ENCODE peak calls at places on chromosomes 11 and 22, in four cellular contexts. G is lower leg skin, R is GM12878, H is lung. Q is an unnamed sample.

GRCh38 chr22:40491990-40492631 is 121.7 kb downstream of the SGSM3 start:
- DNase-seq in G (no peak), R (peak), H (no peak), Q (peak)

GRCh38 chr11:110000045-110000502 is 93.1 kb upstream of the ZC3H12C start:
- DNase-seq in G (no peak), R (peak), H (no peak), Q (peak)

GRCh38 chr11:18696638-18697225 is 1.8 kb upstream of the TMEM86A start:
- DNase-seq in G (no peak), R (no peak), H (no peak), Q (no peak)

GRCh38 chr11:125425601-125426000 is 70.5 kb downstream of the FEZ1 start:
- DNase-seq in G (no peak), R (no peak), H (no peak), Q (no peak)

GRCh38 chr22:28260619-28261018 is 341.6 kb upstream of the PITPNB start:
- DNase-seq in G (no peak), R (no peak), H (no peak), Q (no peak)

GRCh38 chr22:33271390-33272161 is 213.4 kb upstream of the SYN3 start:
- DNase-seq in G (no peak), R (peak), H (no peak), Q (peak)

GRCh38 chr11:114017723-114018122 is 41.8 kb upstream of the ZBTB16 start:
- DNase-seq in G (no peak), R (no peak), H (no peak), Q (no peak)

GRCh38 chr11:124194696-124195418 is 11.7 kb downstream of the OR10D3 start:
- DNase-seq in G (no peak), R (peak), H (peak), Q (peak)

GRCh38 chr11:33832676-33833075 is 58.4 kb upstream of the FBXO3 start:
- DNase-seq in G (no peak), R (no peak), H (no peak), Q (no peak)

GRCh38 chr11:20247540-20248138 is 87.4 kb upstream of the DBX1 start:
- DNase-seq in G (no peak), R (no peak), H (no peak), Q (no peak)
- H3K4me3 ChIP-seq in G (no peak), R (no peak), H (no peak), Q (no peak)

GRCh38 chr11:73152086-73152853 is 10.2 kb upstream of the FCHSD2 start:
- DNase-seq in G (peak), R (no peak), H (no peak), Q (no peak)

GRCh38 chr11:73145986-73146575 is 4.0 kb upstream of the FCHSD2 start:
- DNase-seq in G (no peak), R (no peak), H (no peak), Q (no peak)

GRCh38 chr11:73151371-73151870 is 9.3 kb upstream of the FCHSD2 start:
- DNase-seq in G (peak), R (no peak), H (no peak), Q (no peak)

GRCh38 chr11:73149105-73149504 is 7.0 kb upstream of the FCHSD2 start:
- DNase-seq in G (peak), R (no peak), H (no peak), Q (no peak)

DNA sequence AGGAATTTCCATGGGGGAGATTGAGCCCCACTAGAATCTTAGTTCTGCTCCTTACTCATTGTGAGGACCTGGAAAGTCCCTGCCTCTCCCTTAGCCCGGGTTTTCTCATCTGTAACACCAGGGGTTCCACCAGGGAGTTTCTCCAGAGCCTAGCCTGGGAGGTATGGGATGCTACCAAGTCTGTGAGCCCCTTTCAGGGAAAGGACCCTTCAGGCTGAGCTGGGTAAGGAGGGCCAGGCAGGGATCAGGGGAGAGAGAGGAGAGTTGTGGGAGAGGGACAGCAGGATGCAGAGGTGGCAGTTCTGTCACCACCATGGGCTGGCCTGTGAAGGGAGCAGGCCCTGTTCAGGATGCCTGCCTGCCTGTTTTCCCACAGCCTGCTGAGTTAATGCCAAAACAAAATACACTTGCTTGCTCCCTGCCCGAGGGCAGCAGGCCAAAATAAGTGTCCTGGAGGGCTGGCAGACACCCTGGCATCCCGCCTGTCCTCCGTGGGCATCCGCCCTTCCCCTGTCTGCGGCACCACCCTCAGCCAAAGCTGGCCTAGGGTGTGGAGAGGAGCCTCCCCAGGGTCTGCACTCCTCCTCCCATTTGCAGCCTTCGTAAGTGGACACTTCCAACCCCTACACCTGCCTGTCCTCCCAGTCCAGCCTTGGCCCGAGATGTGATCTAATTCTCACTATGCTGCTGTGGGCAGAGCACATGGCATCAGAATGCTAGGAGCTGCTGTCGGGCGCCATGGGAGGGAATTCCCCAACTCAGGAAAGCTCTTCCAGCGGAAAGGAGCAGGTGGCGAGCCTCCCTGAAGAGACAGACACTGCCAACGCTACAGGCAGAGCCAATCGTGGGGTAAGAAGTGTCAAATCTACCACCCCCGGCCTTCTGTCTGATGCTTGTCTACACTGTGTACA is 5.9 kb upstream of the FCHSD2 start:
- DNase-seq in G (peak), R (no peak), H (no peak), Q (no peak)
- TF ChIP-seq CTCF in G (no peak), R (no peak), H (no peak), Q (no peak)

GRCh38 chr11:47983464-47984397 is 3.4 kb downstream of the PTPRJ start:
- DNase-seq in G (no peak), R (no peak), H (no peak), Q (no peak)
- H3K4me3 ChIP-seq in G (no peak), R (peak), H (no peak), Q (no peak)

DNA sequence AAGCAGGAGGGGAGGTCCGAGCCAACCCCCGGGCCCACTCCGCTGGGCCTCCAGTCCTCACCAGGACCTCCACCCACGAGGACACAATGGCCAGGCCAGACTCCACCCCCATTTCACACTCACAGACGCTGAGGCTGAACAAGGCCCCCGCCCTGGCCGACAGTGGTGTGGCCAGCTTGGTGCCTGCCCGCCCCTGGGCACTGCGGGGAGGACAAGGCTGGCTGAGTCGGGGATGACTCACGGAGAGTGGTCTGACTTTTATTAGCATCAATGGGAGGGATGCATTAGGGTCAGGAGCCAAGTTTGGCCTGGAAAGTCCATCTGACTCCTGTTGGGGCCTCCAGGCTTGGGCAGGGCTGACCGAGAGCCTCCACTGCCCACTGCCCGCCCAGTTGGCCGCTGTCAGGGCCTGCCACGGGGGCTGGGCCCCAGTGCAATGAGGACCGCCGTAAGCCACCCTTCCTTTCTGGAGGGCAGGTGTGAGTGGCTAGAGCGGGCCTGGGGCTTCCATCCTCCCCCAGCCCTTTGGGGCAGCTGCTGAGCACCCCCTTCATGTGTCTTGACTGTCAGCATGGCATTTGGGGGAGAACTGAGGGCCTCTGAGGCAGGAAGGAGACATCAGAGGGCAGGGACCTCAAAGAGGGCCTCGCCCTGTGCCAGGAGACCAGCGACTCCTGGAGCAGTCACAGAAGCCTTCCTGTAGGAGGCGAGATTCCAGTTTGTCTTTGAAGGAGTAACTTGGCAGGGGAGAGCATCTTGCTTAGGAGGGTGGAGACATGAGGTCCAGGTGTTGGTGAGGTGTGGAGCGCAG is 10.6 kb downstream of the TSPAN32 start:
- DNase-seq in G (peak), R (no peak), H (no peak), Q (no peak)
- TF ChIP-seq CTCF in G (no peak), R (no peak), H (no peak), Q (peak)

GRCh38 chr11:116989184-116989583 is 109.0 kb downstream of the SIK3 start:
- DNase-seq in G (no peak), R (no peak), H (no peak), Q (no peak)
- H3K4me3 ChIP-seq in G (no peak), R (no peak), H (no peak), Q (no peak)

GRCh38 chr22:43110927-43111623 is 525 bp downstream of the BIK start:
- DNase-seq in G (no peak), R (no peak), H (peak), Q (no peak)
- TF ChIP-seq CTCF in G (no peak), R (no peak), H (no peak), Q (peak)

GRCh38 chr11:27469333-27469680 is 3.3 kb downstream of the LGR4 start:
- DNase-seq in G (no peak), R (no peak), H (no peak), Q (no peak)
- H3K4me3 ChIP-seq in G (no peak), R (no peak), H (no peak), Q (peak)

DNA sequence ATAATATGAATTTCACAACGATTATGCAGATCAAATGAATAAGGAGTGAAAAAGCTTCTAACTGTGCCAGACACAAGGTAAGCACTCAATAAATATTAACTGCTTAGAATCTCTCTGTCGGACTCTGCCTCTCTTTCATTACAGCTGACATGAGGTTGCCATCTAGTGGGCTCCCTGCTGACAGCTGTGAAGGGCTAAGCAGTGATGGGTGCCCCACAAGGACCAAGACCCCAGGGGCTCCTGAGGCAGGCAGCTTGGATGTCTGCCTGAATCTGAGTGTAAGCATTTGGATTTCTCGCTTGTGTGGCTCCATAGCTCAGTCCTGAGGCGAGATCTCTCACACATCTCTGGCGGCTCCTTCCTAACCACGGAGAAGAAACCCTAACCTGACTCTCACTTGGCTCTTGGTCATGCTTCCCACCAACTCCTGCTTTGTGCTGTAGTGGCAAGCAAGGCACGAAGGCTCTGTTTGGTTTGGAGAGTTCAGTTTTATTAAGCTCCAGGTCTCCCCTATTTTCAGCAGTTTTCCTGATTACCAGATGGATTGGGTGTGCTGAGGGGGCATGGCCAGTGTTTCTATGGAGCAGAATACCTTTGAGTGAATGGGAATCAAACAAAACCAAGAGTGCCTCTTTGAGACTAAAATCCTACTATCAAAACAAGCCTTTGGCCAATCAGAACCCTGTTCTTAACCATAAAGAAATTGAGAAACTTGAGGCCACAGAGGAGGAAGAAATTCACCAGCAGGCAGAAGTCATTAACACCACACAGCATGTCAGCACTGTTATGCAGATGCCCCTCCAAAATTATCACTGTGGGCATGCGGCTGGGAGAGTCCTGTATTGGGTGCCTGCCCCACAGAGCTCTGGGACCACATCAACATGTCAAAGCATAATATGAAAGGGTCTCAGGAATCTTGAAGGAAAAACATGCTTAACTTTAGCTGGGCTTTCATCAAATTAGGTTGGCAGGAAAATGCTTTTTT is 152.8 kb upstream of the NTM start:
- DNase-seq in G (no peak), R (no peak), H (no peak), Q (no peak)
- TF ChIP-seq CTCF in G (no peak), R (peak), H (no peak), Q (peak)